ENCODE peak calls at places on chromosome 5, in six cellular contexts. O is mesendoderm, L is neuronal stem cell, J is mesenchymal stem cell, K is trophoblast cell, F is H1. U is an unnamed sample.

GRCh38 chr5:9054821-9055589 is 490.9 kb downstream of the SEMA5A start:
- DNase-seq in F (no peak), J (no peak), L (no peak), K (no peak), O (no peak), U (peak)

GRCh38 chr5:59559323-59559722 is 334.2 kb downstream of the PDE4D start:
- DNase-seq in O (no peak), F (no peak), L (no peak), K (no peak), J (no peak), U (no peak)

GRCh38 chr5:177553671-177554429 is 513 bp downstream of the FAM193B start:
- DNase-seq in L (no peak), K (peak), O (peak), F (no peak), J (peak), U (no peak)

GRCh38 chr5:33337621-33337960 is 103.2 kb upstream of the TARS1 start:
- DNase-seq in J (no peak), O (no peak), L (no peak), K (no peak), F (no peak), U (no peak)

GRCh38 chr5:175162036-175162435 is 281.9 kb downstream of the DRD1 start:
- DNase-seq in O (no peak), L (no peak), J (no peak), K (no peak), F (no peak), U (no peak)

GRCh38 chr5:143583385-143583784 is 179.9 kb upstream of the NR3C1 start:
- DNase-seq in L (no peak), K (no peak), J (no peak), F (no peak), O (no peak), U (no peak)

GRCh38 chr5:39755986-39756385 is 331.2 kb upstream of the DAB2 start:
- DNase-seq in O (peak), K (peak), J (peak), L (no peak), F (no peak), U (peak)

GRCh38 chr5:149735066-149735465 is 5.0 kb downstream of the PPARGC1B start:
- DNase-seq in O (peak), K (peak), L (no peak), F (no peak), J (peak), U (no peak)

GRCh38 chr5:136036991-136037705 is 8.4 kb downstream of the TGFBI start:
- DNase-seq in O (no peak), J (peak), K (no peak), F (no peak), L (no peak), U (peak)

GRCh38 chr5:5826911-5827310 is 404.4 kb downstream of the ICE1 start:
- DNase-seq in F (no peak), J (peak), O (peak), K (peak), L (no peak), U (no peak)

GRCh38 chr5:1517838-1518237 is 5.9 kb downstream of the LPCAT1 start:
- DNase-seq in J (no peak), F (no peak), L (no peak), K (peak), O (no peak), U (no peak)

GRCh38 chr5:1944408-1944807 is 61.7 kb upstream of the IRX4 start:
- DNase-seq in O (no peak), J (no peak), F (no peak), L (no peak), K (no peak), U (no peak)

GRCh38 chr5:43034591-43034968 is 5.5 kb downstream of the ANXA2R start:
- DNase-seq in K (no peak), J (peak), F (no peak), L (no peak), O (peak), U (peak)

GRCh38 chr5:35926389-35927051 is 11.9 kb downstream of the CAPSL start:
- DNase-seq in F (no peak), O (peak), K (peak), J (peak), L (peak), U (peak)

GRCh38 chr5:170296935-170297588 is 515 bp downstream of the LCP2 start:
- DNase-seq in O (no peak), J (no peak), K (no peak), L (no peak), F (no peak), U (no peak)

GRCh38 chr5:24773241-24773640 is 128.5 kb upstream of the CDH10 start:
- DNase-seq in J (peak), K (no peak), O (peak), L (no peak), F (no peak), U (no peak)

GRCh38 chr5:150640311-150641005 is at the start of gene SYNPO:
- DNase-seq in L (no peak), K (peak), J (peak), O (peak), F (no peak), U (peak)

GRCh38 chr5:2194949-2195348 is 312.2 kb upstream of the IRX4 start:
- DNase-seq in L (no peak), K (no peak), F (no peak), O (no peak), J (no peak), U (no peak)

GRCh38 chr5:146283344-146283761 is 55.3 kb upstream of the POU4F3 start:
- DNase-seq in K (peak), O (peak), F (no peak), J (peak), L (no peak), U (peak)

GRCh38 chr5:16603701-16604100 is 13.1 kb downstream of the RETREG1 start:
- DNase-seq in F (no peak), L (no peak), O (no peak), J (no peak), K (no peak), U (no peak)

GRCh38 chr5:154506716-154507080 is 28.7 kb upstream of the HAND1 start:
- DNase-seq in F (no peak), L (no peak), O (no peak), K (no peak), J (no peak), U (no peak)

GRCh38 chr5:165161204-165161603 is 1655.8 kb downstream of the MAT2B start:
- DNase-seq in K (no peak), J (no peak), O (peak), L (no peak), F (no peak), U (no peak)

GRCh38 chr5:1634337-1634661 is 110.5 kb upstream of the LPCAT1 start:
- DNase-seq in J (no peak), F (no peak), K (no peak), L (no peak), O (no peak), U (no peak)

GRCh38 chr5:94901071-94901979 is 282.9 kb downstream of the SLF1 start:
- DNase-seq in O (peak), L (no peak), F (no peak), K (peak), J (peak), U (peak)

GRCh38 chr5:86640998-86641397 is 23.3 kb downstream of the COX7C start:
- DNase-seq in O (no peak), L (no peak), F (no peak), K (no peak), J (no peak), U (no peak)

GRCh38 chr5:67178085-67178484 is 18.5 kb downstream of the CD180 start:
- DNase-seq in K (peak), F (no peak), O (no peak), L (no peak), J (no peak), U (peak)

GRCh38 chr5:177228751-177229150 is 74.8 kb downstream of the RAB24 start:
- DNase-seq in O (no peak), F (no peak), L (no peak), K (no peak), J (no peak), U (no peak)

GRCh38 chr5:167993771-167994170 is 297.7 kb upstream of the WWC1 start:
- DNase-seq in L (no peak), O (no peak), F (no peak), K (no peak), J (no peak), U (no peak)

GRCh38 chr5:150636391-150637244 is 3.8 kb upstream of the SYNPO start:
- DNase-seq in J (peak), K (no peak), L (no peak), O (no peak), F (no peak), U (peak)

GRCh38 chr5:102670224-102670836 is 84.8 kb upstream of the PAM start:
- DNase-seq in L (no peak), J (no peak), K (peak), F (peak), O (peak), U (no peak)

GRCh38 chr5:50967388-50968039 is 301.1 kb downstream of the PARP8 start:
- DNase-seq in O (peak), K (peak), L (peak), F (no peak), J (peak), U (no peak)

GRCh38 chr5:169080352-169080938 is 220.5 kb downstream of the SLIT3 start:
- DNase-seq in K (no peak), L (no peak), J (no peak), O (no peak), F (no peak), U (no peak)

GRCh38 chr5:153256-153655 is 38.0 kb upstream of the LRRC14B start:
- DNase-seq in J (no peak), F (no peak), O (no peak), L (no peak), K (no peak), U (peak)

GRCh38 chr5:123098767-123099513 is 9.9 kb downstream of the PRDM6 start:
- DNase-seq in F (no peak), O (peak), K (peak), J (peak), L (no peak), U (no peak)

GRCh38 chr5:74409737-74410136 is 230.8 kb downstream of the ENC1 start:
- DNase-seq in L (no peak), F (no peak), K (no peak), J (no peak), O (no peak), U (no peak)
- H3K23ac ChIP-seq in L (no peak), F (no peak), K (no peak), J (no peak), O (no peak), U (no peak)

GRCh38 chr5:140795259-140795641 is 598 bp downstream of the PCDHA2 start:
- DNase-seq in K (no peak), F (no peak), J (peak), O (peak), L (no peak), U (no peak)

GRCh38 chr5:140802781-140803271 is 2.0 kb downstream of the PCDHA3 start:
- DNase-seq in O (no peak), J (no peak), L (no peak), K (no peak), F (no peak), U (no peak)

GRCh38 chr5:140796718-140797095 is 2.1 kb downstream of the PCDHA2 start:
- DNase-seq in J (no peak), F (no peak), L (no peak), O (no peak), K (no peak), U (no peak)

GRCh38 chr5:140801494-140801841 is 611 bp downstream of the PCDHA3 start:
- DNase-seq in J (no peak), K (no peak), L (no peak), F (no peak), O (no peak), U (no peak)

DNA sequence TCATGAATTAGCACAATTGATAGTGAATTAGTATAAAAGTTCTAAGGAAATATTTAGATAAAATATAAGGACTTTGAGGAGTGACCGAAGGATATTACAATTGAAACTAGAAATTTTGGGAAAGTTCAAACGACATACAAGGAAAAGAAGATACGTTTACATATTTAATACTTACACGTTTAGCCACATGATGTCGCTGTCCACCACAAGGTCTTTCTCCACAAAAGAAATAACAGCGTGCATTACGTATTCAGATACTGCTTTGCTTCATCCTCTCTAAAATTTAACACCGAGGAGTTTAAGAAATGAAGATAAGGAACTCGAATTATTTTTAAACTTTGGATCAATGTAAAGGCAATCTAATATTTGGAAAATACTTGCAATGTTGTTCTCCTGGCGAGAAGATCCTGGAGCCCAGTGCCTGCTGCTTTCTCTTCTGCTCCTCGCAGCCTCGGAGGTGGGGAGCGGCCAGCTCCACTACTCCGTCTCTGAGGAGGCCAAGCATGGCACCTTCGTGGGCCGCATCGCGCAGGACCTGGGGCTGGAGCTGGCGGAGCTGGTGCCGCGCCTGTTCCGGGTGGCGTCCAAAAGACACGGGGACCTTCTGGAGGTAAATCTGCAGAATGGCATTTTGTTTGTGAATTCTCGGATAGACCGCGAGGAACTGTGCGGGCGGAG is at the start of gene PCDHA3:
- DNase-seq in K (no peak), O (peak), L (no peak), F (no peak), J (no peak), U (peak)
- H3K4me3 ChIP-seq in K (no peak), O (no peak), L (peak), F (no peak), J (peak), U (peak)

GRCh38 chr5:80210014-80210413 is 45.8 kb downstream of the SERINC5 start:
- DNase-seq in K (no peak), F (no peak), J (no peak), L (no peak), O (no peak), U (no peak)

GRCh38 chr5:80208337-80208736 is 47.5 kb downstream of the SERINC5 start:
- DNase-seq in F (no peak), J (no peak), L (no peak), K (no peak), O (no peak), U (no peak)

GRCh38 chr5:80212171-80212667 is 43.6 kb downstream of the SERINC5 start:
- DNase-seq in F (no peak), L (no peak), O (no peak), J (no peak), K (no peak), U (no peak)

GRCh38 chr5:80213467-80213866 is 42.4 kb downstream of the SERINC5 start:
- DNase-seq in J (no peak), L (no peak), O (no peak), K (no peak), F (no peak), U (no peak)

GRCh38 chr5:80211292-80211691 is 44.6 kb downstream of the SERINC5 start:
- DNase-seq in L (no peak), O (no peak), K (no peak), F (no peak), J (no peak), U (no peak)
- H3K23ac ChIP-seq in L (no peak), O (no peak), K (no peak), F (no peak), J (no peak), U (no peak)

GRCh38 chr5:124652514-124652819 is 94.0 kb downstream of the ZNF608 start:
- DNase-seq in F (no peak), K (no peak), L (no peak), O (no peak), J (peak), U (no peak)
- H3K4me3 ChIP-seq in F (no peak), K (no peak), L (no peak), O (no peak), J (no peak), U (no peak)

DNA sequence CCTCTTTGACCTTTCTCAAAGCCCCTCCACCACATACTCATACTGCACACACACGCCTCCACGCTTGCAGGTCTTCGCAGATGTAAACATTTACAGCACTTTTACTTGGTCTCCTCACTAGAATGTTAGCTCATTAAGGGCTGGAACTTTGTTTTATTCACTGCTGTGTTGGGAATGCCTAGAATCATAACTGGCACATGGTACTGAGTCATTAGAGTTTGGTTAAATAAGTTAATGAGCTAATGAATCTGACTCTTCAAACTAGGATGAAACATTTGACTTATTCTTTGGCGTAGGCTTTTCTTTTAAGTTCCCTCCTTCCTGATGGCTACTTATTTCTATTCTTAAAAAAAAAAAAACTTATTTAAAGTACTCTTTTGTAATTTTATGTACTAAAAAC is 28.9 kb downstream of the MAN2A1 start:
- DNase-seq in L (no peak), J (no peak), K (no peak), O (no peak), F (no peak), U (peak)
- H3K23ac ChIP-seq in L (no peak), J (no peak), K (no peak), O (no peak), F (no peak), U (no peak)

GRCh38 chr5:179624841-179625271 is 1.4 kb upstream of the HNRNPH1 start:
- DNase-seq in K (no peak), F (no peak), O (peak), J (no peak), L (no peak), U (no peak)
- H3K4me3 ChIP-seq in K (no peak), F (peak), O (no peak), J (no peak), L (no peak), U (no peak)

DNA sequence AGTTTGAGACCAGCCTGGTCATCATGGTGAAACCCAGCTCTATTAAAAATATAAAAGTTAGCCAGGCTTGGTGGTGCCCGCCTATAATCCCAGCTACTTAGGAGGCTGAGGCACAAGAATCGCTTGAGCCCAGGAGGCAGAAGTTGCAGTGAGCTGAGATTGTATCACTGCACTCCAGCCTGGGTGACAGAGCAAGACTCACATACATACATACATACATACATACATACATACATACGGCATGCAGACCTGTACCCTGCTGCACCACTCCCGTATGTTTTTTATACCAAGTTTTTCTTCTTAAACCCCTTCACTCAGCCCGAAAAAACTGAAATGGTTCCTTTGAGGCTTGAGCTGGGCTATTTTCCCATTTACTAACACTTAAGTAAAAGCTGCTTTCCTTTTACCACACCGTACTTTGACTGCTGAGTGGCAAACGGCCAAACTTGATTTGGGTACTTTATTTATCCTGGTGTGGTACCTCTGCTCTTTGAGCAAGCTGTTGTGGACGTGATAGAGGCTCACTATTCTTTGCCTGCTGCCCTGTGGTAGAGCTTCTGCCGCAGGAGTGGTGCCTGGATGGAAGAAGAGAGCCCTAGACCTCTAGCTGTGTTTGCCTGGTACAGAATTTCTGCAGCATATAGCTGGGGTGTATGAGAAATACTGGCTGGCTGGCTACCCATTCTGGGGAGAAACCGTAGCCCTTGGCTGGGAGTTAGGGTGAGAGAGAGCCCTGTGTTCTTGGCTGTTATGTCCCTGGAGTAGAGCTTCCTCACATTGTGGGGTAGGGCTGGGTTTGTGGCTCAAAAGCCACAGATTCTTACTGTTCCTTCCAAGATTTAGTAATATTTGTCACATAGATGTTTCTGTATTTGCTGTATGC is 19.4 kb downstream of the IPO11 start:
- DNase-seq in F (no peak), O (no peak), L (no peak), J (no peak), K (no peak), U (no peak)
- H3K23ac ChIP-seq in F (no peak), O (no peak), L (no peak), J (no peak), K (no peak), U (no peak)

GRCh38 chr5:112707187-112708179 is 30.2 kb upstream of the APC start:
- DNase-seq in O (peak), K (peak), J (peak), F (peak), L (peak), U (peak)

GRCh38 chr5:112711436-112711835 is 26.2 kb upstream of the APC start:
- DNase-seq in L (no peak), K (no peak), J (no peak), F (no peak), O (peak), U (no peak)

GRCh38 chr5:112710896-112711295 is 26.8 kb upstream of the APC start:
- DNase-seq in J (no peak), O (peak), F (no peak), K (no peak), L (no peak), U (no peak)

GRCh38 chr5:112706446-112707016 is 31.2 kb upstream of the APC start:
- DNase-seq in L (no peak), J (no peak), O (no peak), F (no peak), K (no peak), U (no peak)

DNA sequence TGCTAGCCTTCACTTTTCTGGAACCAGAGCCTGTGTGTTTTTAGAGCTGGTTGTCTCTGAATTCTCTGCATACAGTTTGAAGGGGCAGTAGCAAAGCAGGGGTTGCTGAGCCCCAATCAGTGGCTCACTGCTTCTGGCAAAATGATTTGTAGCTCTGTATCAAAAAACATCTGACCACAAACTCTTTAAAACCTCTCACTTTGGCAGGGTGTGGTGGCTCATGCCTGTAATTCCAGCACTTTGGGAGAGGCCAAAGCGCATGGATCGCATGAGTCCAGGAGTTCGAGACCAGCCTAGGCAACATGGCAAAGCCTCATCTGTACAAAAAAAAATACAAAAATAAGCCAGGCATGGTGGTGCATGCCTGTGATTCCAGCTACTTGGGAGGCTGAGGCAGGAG is 28.3 kb upstream of the APC start:
- DNase-seq in O (no peak), F (no peak), J (peak), K (no peak), L (no peak), U (no peak)
- H3K4me3 ChIP-seq in O (no peak), F (no peak), J (no peak), K (no peak), L (no peak), U (no peak)